ENCODE peak calls at places on chromosomes 16 and 17, in eight cellular contexts. D is endothelial cell, A is HFF-Myc, U is tibial artery, C is Peyer's patch, Q is cardiac fibroblast, B is uterus, I is dorsolateral prefrontal cortex. R is an unnamed sample.

GRCh38 chr17:42843358-42843934 is 934 bp upstream of the AOC2 start:
- DNase-seq in B (no peak), C (no peak), A (no peak), Q (peak), U (peak), I (no peak), D (peak), R (no peak)

GRCh38 chr17:77506371-77506991 is 365.7 kb downstream of the SEC14L1 start:
- DNase-seq in I (peak), U (no peak), Q (no peak), A (no peak), B (peak), D (no peak), C (no peak), R (no peak)

GRCh38 chr17:19374136-19374535 is 4.2 kb upstream of the MAPK7 start:
- DNase-seq in D (no peak), Q (no peak), A (no peak), B (no peak), I (no peak), U (no peak), C (no peak), R (no peak)

GRCh38 chr16:31498493-31498892 is 9.7 kb downstream of the RUSF1 start:
- DNase-seq in B (no peak), I (no peak), Q (no peak), U (no peak), A (no peak), D (no peak), C (no peak), R (no peak)

GRCh38 chr16:14502256-14502875 is 127.7 kb downstream of the PARN start:
- DNase-seq in A (no peak), D (no peak), I (no peak), Q (no peak), C (no peak), U (no peak), B (no peak), R (no peak)

GRCh38 chr17:56171186-56171959 is 18.1 kb downstream of the ANKFN1 start:
- DNase-seq in C (no peak), B (no peak), U (no peak), Q (no peak), D (no peak), A (no peak), I (no peak), R (no peak)

GRCh38 chr17:31487648-31488263 is 96.3 kb downstream of the RAB11FIP4 start:
- DNase-seq in C (peak), Q (peak), I (peak), U (peak), A (no peak), B (peak), D (peak), R (peak)

GRCh38 chr16:88773812-88774291 is 11.2 kb downstream of the PIEZO1 start:
- DNase-seq in I (no peak), C (no peak), U (peak), D (no peak), Q (peak), B (no peak), A (peak), R (no peak)

GRCh38 chr17:42544874-42545283 is 7.8 kb upstream of the HSD17B1 start:
- DNase-seq in U (no peak), A (no peak), B (no peak), D (no peak), I (no peak), C (no peak), Q (no peak), R (no peak)

GRCh38 chr16:49473773-49474172 is 100.2 kb downstream of the C16orf78 start:
- DNase-seq in I (no peak), C (peak), D (no peak), A (no peak), B (peak), Q (no peak), U (peak), R (no peak)

GRCh38 chr16:78430281-78430680 is 330.8 kb downstream of the WWOX start:
- DNase-seq in D (no peak), A (no peak), I (no peak), Q (no peak), B (no peak), U (no peak), C (no peak), R (no peak)

GRCh38 chr16:58022601-58023371 is 2.8 kb upstream of the MMP15 start:
- DNase-seq in I (peak), C (peak), A (no peak), Q (peak), U (peak), B (peak), D (no peak), R (no peak)

GRCh38 chr16:50821586-50821985 is 79.7 kb downstream of the CYLD start:
- DNase-seq in B (no peak), A (peak), U (no peak), D (no peak), Q (no peak), C (no peak), I (no peak), R (no peak)

GRCh38 chr16:2425008-2425518 is 4.2 kb upstream of the CCNF start:
- DNase-seq in U (no peak), I (no peak), Q (no peak), B (no peak), D (no peak), C (no peak), A (no peak), R (no peak)

GRCh38 chr16:2912330-2913199 is 834 bp downstream of the FLYWCH1 start:
- DNase-seq in U (no peak), B (no peak), Q (peak), D (peak), C (peak), A (no peak), I (peak), R (peak)

GRCh38 chr16:67198238-67198734 is 645 bp upstream of the ELMO3 start:
- DNase-seq in U (no peak), A (no peak), C (peak), B (no peak), D (peak), I (peak), Q (peak), R (peak)

GRCh38 chr17:82859431-82860403 is 19.9 kb upstream of the ZNF750 start:
- DNase-seq in A (peak), B (peak), D (no peak), C (peak), I (no peak), U (no peak), Q (peak), R (peak)

GRCh38 chr17:38561416-38562214 is 44.1 kb downstream of the SRCIN1 start:
- DNase-seq in C (no peak), D (peak), B (no peak), I (no peak), Q (no peak), A (no peak), U (no peak), R (no peak)

GRCh38 chr16:85862476-85863383 is 36.2 kb upstream of the IRF8 start:
- DNase-seq in A (no peak), U (no peak), I (no peak), D (no peak), C (no peak), B (no peak), Q (no peak), R (no peak)

GRCh38 chr17:48181653-48182052 is 74.1 kb downstream of the SNX11 start:
- DNase-seq in A (no peak), Q (peak), B (no peak), I (no peak), C (no peak), D (peak), U (no peak), R (no peak)
- TF ChIP-seq CTCF in A (peak), Q (peak), B (no peak), I (no peak), C (peak), D (no peak), U (no peak), R (no peak)

GRCh38 chr17:17779015-17779611 is 57.7 kb downstream of the SREBF1 start:
- DNase-seq in A (no peak), Q (no peak), D (no peak), B (peak), I (no peak), U (no peak), C (no peak), R (no peak)

GRCh38 chr17:17783121-17783824 is 53.5 kb downstream of the SREBF1 start:
- DNase-seq in A (no peak), Q (peak), I (peak), D (peak), C (peak), U (no peak), B (peak), R (peak)

GRCh38 chr17:17782425-17783120 is 54.2 kb downstream of the SREBF1 start:
- DNase-seq in A (no peak), U (no peak), I (no peak), Q (no peak), B (no peak), D (no peak), C (no peak), R (peak)

GRCh38 chr17:17781591-17782424 is 55.0 kb downstream of the SREBF1 start:
- DNase-seq in A (no peak), I (peak), U (peak), C (peak), B (peak), Q (peak), D (peak), R (peak)

DNA sequence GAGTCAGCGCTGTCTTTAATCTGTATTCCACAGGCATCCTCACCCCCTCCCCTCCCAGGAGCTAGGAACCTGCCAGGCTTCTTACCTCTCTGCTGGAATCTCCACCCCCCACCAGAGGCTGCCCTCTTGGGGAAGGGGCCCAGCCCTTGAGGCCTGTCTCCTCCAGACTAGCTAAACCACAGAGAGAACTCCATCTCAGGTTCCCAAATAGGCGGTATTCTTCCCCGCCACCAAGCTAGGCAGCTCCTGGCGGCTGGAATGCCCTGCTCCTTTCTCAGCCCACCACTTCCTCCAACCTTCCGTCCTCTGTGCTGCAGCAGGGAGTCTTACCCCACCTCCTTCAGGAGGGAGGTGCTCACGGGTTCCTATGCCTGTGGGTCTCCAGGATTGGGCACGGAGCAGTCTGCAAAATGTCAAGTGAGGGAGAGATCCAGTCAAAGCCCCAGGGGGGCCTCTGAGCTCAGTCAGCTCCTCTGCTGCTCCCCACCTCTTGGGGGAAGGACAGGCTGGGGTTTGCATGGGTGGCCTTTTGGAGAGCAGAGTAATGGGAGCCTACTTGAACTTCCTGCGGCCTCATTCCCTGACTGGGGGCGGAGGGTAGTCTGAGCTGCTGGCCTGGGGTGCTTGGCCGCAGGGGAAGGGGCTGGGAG is 55.7 kb downstream of the SREBF1 start:
- DNase-seq in I (no peak), B (peak), D (peak), A (peak), U (no peak), Q (no peak), C (no peak), R (peak)
- TF ChIP-seq CTCF in I (no peak), B (peak), D (no peak), A (peak), U (peak), Q (no peak), C (no peak), R (no peak)

DNA sequence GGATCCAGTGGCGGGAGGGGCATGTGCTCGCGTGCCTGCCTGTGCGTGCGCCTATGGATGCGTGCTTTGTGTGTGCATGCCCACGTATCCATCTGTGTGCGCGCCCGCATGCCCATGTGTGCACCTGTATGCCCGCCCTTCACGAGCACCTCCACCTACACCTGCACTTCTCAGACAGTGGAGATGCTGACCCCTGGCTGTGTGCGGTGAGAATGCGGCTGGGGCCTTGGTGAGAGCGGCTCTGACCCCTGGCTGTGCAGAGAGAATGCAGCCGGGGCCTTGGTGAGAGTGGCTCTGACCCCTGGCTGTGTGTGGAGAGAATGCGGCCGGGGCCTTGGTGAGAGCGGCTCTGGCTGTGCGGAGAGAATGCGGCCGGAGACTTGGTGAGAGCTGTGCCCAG is 33.9 kb downstream of the AXIN1 start:
- DNase-seq in I (no peak), B (no peak), Q (no peak), U (no peak), A (no peak), D (peak), C (no peak), R (no peak)
- TF ChIP-seq CTCF in I (no peak), B (no peak), Q (peak), U (no peak), A (peak), D (no peak), C (peak), R (no peak)

GRCh38 chr17:35089846-35090193 is 26.3 kb upstream of the RFFL start:
- DNase-seq in U (no peak), Q (peak), D (peak), A (no peak), I (no peak), B (peak), C (no peak), R (no peak)

GRCh38 chr17:35086931-35087573 is 23.5 kb upstream of the RFFL start:
- DNase-seq in C (no peak), Q (no peak), D (no peak), I (no peak), B (no peak), U (no peak), A (no peak), R (no peak)

GRCh38 chr17:35087731-35088646 is 24.5 kb upstream of the RFFL start:
- DNase-seq in U (peak), C (peak), I (peak), D (peak), Q (peak), A (no peak), B (no peak), R (peak)

GRCh38 chr17:35088911-35089845 is 25.7 kb upstream of the RFFL start:
- DNase-seq in C (peak), B (peak), Q (peak), D (peak), U (peak), A (no peak), I (peak), R (peak)

DNA sequence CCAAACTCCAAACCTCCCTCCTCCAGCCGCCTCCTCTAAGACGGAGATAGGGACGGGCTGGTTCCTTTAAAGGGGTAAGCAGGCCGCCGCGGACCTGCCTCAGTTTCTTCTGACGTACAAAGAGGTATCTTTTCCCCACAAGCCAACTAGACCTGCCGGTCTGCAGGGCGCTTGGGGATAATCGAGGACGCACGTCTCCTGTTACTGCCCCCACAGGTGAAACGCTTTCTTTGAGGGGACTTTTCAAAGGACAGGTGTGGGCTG is 25.1 kb upstream of the RFFL start:
- DNase-seq in B (peak), U (no peak), I (no peak), D (no peak), Q (no peak), C (no peak), A (no peak), R (no peak)
- TF ChIP-seq CTCF in B (no peak), U (no peak), I (no peak), D (no peak), Q (no peak), C (no peak), A (no peak), R (no peak)

DNA sequence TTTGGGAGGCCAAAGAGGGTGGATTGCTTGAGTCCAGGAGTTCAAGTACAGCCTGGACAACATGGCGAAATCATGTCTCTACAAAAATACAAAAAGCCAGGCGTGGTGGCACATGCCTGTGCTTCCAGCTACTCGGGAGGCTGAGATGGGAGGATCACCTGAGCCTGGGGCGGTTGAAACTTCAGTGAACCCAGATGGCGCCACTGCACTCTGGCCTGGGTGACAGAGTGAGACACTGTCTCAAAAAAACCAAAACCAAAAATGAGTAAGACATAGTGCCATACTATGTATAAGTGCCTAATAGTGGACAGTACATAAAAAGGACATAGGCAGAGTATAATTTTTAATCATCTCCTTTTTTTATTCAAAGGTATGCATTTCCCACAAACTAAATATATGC is 4.0 kb downstream of the CTC1 start:
- DNase-seq in I (no peak), A (no peak), C (no peak), D (no peak), Q (no peak), U (no peak), B (no peak), R (no peak)
- TF ChIP-seq CTCF in I (no peak), A (no peak), C (no peak), D (no peak), Q (no peak), U (no peak), B (no peak), R (no peak)

GRCh38 chr17:39704821-39705551 is 5.1 kb downstream of the ERBB2 start:
- DNase-seq in U (peak), A (no peak), D (no peak), Q (peak), C (peak), I (no peak), B (no peak), R (no peak)
- TF ChIP-seq CTCF in U (peak), A (peak), D (no peak), Q (no peak), C (peak), I (no peak), B (peak), R (peak)